ENCODE peak calls at places on chromosomes 12 and 14, in ten cellular contexts. One of them, this sample, is unnamed.

GRCh38 chr12:132662901-132663755 is 24.0 kb downstream of the POLE start:
- DNase-seq in HFF-Myc: no peak
- DNase-seq in left ventricle myocardium inferior: no peak
- DNase-seq in astrocyte of the spinal cord: no peak
- DNase-seq in neural progenitor cell: no peak
- DNase-seq in Peyer's patch: peak
- DNase-seq in lower leg skin: no peak
- DNase-seq in D721Med: no peak
- DNase-seq in HCT116: no peak
- DNase-seq in dorsolateral prefrontal cortex: no peak
- DNase-seq in this sample: no peak

GRCh38 chr14:105472496-105472991 is 2.1 kb upstream of the CRIP2 start:
- DNase-seq in D721Med: no peak
- DNase-seq in Peyer's patch: no peak
- DNase-seq in neural progenitor cell: no peak
- DNase-seq in astrocyte of the spinal cord: no peak
- DNase-seq in dorsolateral prefrontal cortex: no peak
- DNase-seq in left ventricle myocardium inferior: peak
- DNase-seq in HFF-Myc: no peak
- DNase-seq in HCT116: no peak
- DNase-seq in lower leg skin: no peak
- DNase-seq in this sample: no peak

GRCh38 chr12:116559330-116560080 is at the start of gene MAP1LC3B2:
- DNase-seq in HCT116: peak
- DNase-seq in dorsolateral prefrontal cortex: peak
- DNase-seq in lower leg skin: peak
- DNase-seq in astrocyte of the spinal cord: peak
- DNase-seq in D721Med: no peak
- DNase-seq in Peyer's patch: peak
- DNase-seq in neural progenitor cell: peak
- DNase-seq in HFF-Myc: no peak
- DNase-seq in left ventricle myocardium inferior: peak
- DNase-seq in this sample: peak

GRCh38 chr12:99147150-99147549 is 500.4 kb upstream of the GARIN6 start:
- DNase-seq in astrocyte of the spinal cord: no peak
- DNase-seq in neural progenitor cell: no peak
- DNase-seq in left ventricle myocardium inferior: no peak
- DNase-seq in Peyer's patch: no peak
- DNase-seq in D721Med: no peak
- DNase-seq in HCT116: no peak
- DNase-seq in dorsolateral prefrontal cortex: no peak
- DNase-seq in lower leg skin: no peak
- DNase-seq in HFF-Myc: no peak
- DNase-seq in this sample: no peak

GRCh38 chr12:116427200-116427932 is 131.8 kb upstream of the MAP1LC3B2 start:
- DNase-seq in HFF-Myc: no peak
- DNase-seq in neural progenitor cell: peak
- DNase-seq in D721Med: no peak
- DNase-seq in astrocyte of the spinal cord: peak
- DNase-seq in dorsolateral prefrontal cortex: no peak
- DNase-seq in lower leg skin: no peak
- DNase-seq in HCT116: peak
- DNase-seq in left ventricle myocardium inferior: no peak
- DNase-seq in Peyer's patch: no peak
- DNase-seq in this sample: no peak

GRCh38 chr12:41850046-41850445 is 294.6 kb downstream of the GXYLT1 start:
- DNase-seq in left ventricle myocardium inferior: no peak
- DNase-seq in dorsolateral prefrontal cortex: no peak
- DNase-seq in HCT116: no peak
- DNase-seq in D721Med: no peak
- DNase-seq in HFF-Myc: no peak
- DNase-seq in astrocyte of the spinal cord: no peak
- DNase-seq in Peyer's patch: no peak
- DNase-seq in neural progenitor cell: no peak
- DNase-seq in lower leg skin: no peak
- DNase-seq in this sample: no peak

GRCh38 chr14:60095781-60096450 is 4.2 kb downstream of the PCNX4 start:
- DNase-seq in D721Med: no peak
- DNase-seq in left ventricle myocardium inferior: no peak
- DNase-seq in HFF-Myc: no peak
- DNase-seq in Peyer's patch: no peak
- DNase-seq in HCT116: no peak
- DNase-seq in lower leg skin: no peak
- DNase-seq in astrocyte of the spinal cord: peak
- DNase-seq in dorsolateral prefrontal cortex: no peak
- DNase-seq in neural progenitor cell: no peak
- DNase-seq in this sample: no peak

GRCh38 chr14:90642239-90642717 is 174.0 kb downstream of the TTC7B start:
- DNase-seq in lower leg skin: no peak
- DNase-seq in D721Med: no peak
- DNase-seq in neural progenitor cell: peak
- DNase-seq in astrocyte of the spinal cord: peak
- DNase-seq in left ventricle myocardium inferior: no peak
- DNase-seq in Peyer's patch: no peak
- DNase-seq in dorsolateral prefrontal cortex: no peak
- DNase-seq in HCT116: no peak
- DNase-seq in HFF-Myc: no peak
- DNase-seq in this sample: no peak

GRCh38 chr12:114860969-114861368 is 177.0 kb upstream of the TBX3 start:
- DNase-seq in Peyer's patch: no peak
- DNase-seq in HCT116: no peak
- DNase-seq in left ventricle myocardium inferior: no peak
- DNase-seq in HFF-Myc: no peak
- DNase-seq in astrocyte of the spinal cord: no peak
- DNase-seq in dorsolateral prefrontal cortex: no peak
- DNase-seq in D721Med: no peak
- DNase-seq in neural progenitor cell: no peak
- DNase-seq in lower leg skin: no peak
- DNase-seq in this sample: no peak

GRCh38 chr12:114855678-114856077 is 171.7 kb upstream of the TBX3 start:
- DNase-seq in Peyer's patch: no peak
- DNase-seq in left ventricle myocardium inferior: no peak
- DNase-seq in HFF-Myc: no peak
- DNase-seq in neural progenitor cell: no peak
- DNase-seq in astrocyte of the spinal cord: no peak
- DNase-seq in HCT116: no peak
- DNase-seq in D721Med: no peak
- DNase-seq in lower leg skin: no peak
- DNase-seq in dorsolateral prefrontal cortex: no peak
- DNase-seq in this sample: no peak

GRCh38 chr12:114863911-114864310 is 179.9 kb upstream of the TBX3 start:
- DNase-seq in D721Med: no peak
- DNase-seq in lower leg skin: no peak
- DNase-seq in HFF-Myc: no peak
- DNase-seq in Peyer's patch: no peak
- DNase-seq in astrocyte of the spinal cord: no peak
- DNase-seq in HCT116: no peak
- DNase-seq in left ventricle myocardium inferior: no peak
- DNase-seq in dorsolateral prefrontal cortex: no peak
- DNase-seq in neural progenitor cell: no peak
- DNase-seq in this sample: no peak

GRCh38 chr12:114853003-114853529 is 169.1 kb upstream of the TBX3 start:
- DNase-seq in HFF-Myc: peak
- DNase-seq in Peyer's patch: no peak
- DNase-seq in dorsolateral prefrontal cortex: no peak
- DNase-seq in astrocyte of the spinal cord: no peak
- DNase-seq in D721Med: no peak
- DNase-seq in left ventricle myocardium inferior: no peak
- DNase-seq in lower leg skin: no peak
- DNase-seq in neural progenitor cell: no peak
- DNase-seq in HCT116: no peak
- DNase-seq in this sample: no peak

GRCh38 chr12:114858388-114859146 is 174.6 kb upstream of the TBX3 start:
- DNase-seq in dorsolateral prefrontal cortex: no peak
- DNase-seq in astrocyte of the spinal cord: no peak
- DNase-seq in HCT116: peak
- DNase-seq in D721Med: no peak
- DNase-seq in Peyer's patch: peak
- DNase-seq in HFF-Myc: no peak
- DNase-seq in neural progenitor cell: no peak
- DNase-seq in lower leg skin: no peak
- DNase-seq in left ventricle myocardium inferior: no peak
- DNase-seq in this sample: peak
- TF ChIP-seq CTCF in dorsolateral prefrontal cortex: no peak
- TF ChIP-seq CTCF in astrocyte of the spinal cord: peak
- TF ChIP-seq CTCF in HCT116: peak
- TF ChIP-seq CTCF in D721Med: no peak
- TF ChIP-seq CTCF in Peyer's patch: peak
- TF ChIP-seq CTCF in HFF-Myc: peak
- TF ChIP-seq CTCF in neural progenitor cell: peak
- TF ChIP-seq CTCF in lower leg skin: no peak
- TF ChIP-seq CTCF in left ventricle myocardium inferior: no peak
- TF ChIP-seq CTCF in this sample: no peak

GRCh38 chr14:75711134-75711795 is 50.2 kb downstream of the TTLL5 start:
- DNase-seq in Peyer's patch: no peak
- DNase-seq in neural progenitor cell: peak
- DNase-seq in left ventricle myocardium inferior: no peak
- DNase-seq in D721Med: no peak
- DNase-seq in lower leg skin: no peak
- DNase-seq in astrocyte of the spinal cord: peak
- DNase-seq in HFF-Myc: no peak
- DNase-seq in dorsolateral prefrontal cortex: peak
- DNase-seq in HCT116: peak
- DNase-seq in this sample: peak
- TF ChIP-seq CTCF in Peyer's patch: peak
- TF ChIP-seq CTCF in neural progenitor cell: peak
- TF ChIP-seq CTCF in left ventricle myocardium inferior: peak
- TF ChIP-seq CTCF in D721Med: peak
- TF ChIP-seq CTCF in lower leg skin: no peak
- TF ChIP-seq CTCF in astrocyte of the spinal cord: peak
- TF ChIP-seq CTCF in HFF-Myc: peak
- TF ChIP-seq CTCF in dorsolateral prefrontal cortex: peak
- TF ChIP-seq CTCF in HCT116: peak
- TF ChIP-seq CTCF in this sample: peak

GRCh38 chr12:9931245-9931644 is 925 bp downstream of the CLEC2A start:
- DNase-seq in Peyer's patch: no peak
- DNase-seq in HCT116: no peak
- DNase-seq in D721Med: no peak
- DNase-seq in lower leg skin: no peak
- DNase-seq in HFF-Myc: no peak
- DNase-seq in astrocyte of the spinal cord: no peak
- DNase-seq in left ventricle myocardium inferior: no peak
- DNase-seq in dorsolateral prefrontal cortex: no peak
- DNase-seq in neural progenitor cell: no peak
- DNase-seq in this sample: no peak

GRCh38 chr12:9933966-9934365 is 1.8 kb upstream of the CLEC2A start:
- DNase-seq in D721Med: no peak
- DNase-seq in astrocyte of the spinal cord: no peak
- DNase-seq in lower leg skin: no peak
- DNase-seq in Peyer's patch: no peak
- DNase-seq in HCT116: no peak
- DNase-seq in dorsolateral prefrontal cortex: no peak
- DNase-seq in neural progenitor cell: no peak
- DNase-seq in left ventricle myocardium inferior: no peak
- DNase-seq in HFF-Myc: peak
- DNase-seq in this sample: no peak

GRCh38 chr12:9932270-9932669 is at the start of gene CLEC2A:
- DNase-seq in HFF-Myc: no peak
- DNase-seq in dorsolateral prefrontal cortex: no peak
- DNase-seq in left ventricle myocardium inferior: no peak
- DNase-seq in astrocyte of the spinal cord: no peak
- DNase-seq in HCT116: no peak
- DNase-seq in Peyer's patch: no peak
- DNase-seq in neural progenitor cell: no peak
- DNase-seq in lower leg skin: no peak
- DNase-seq in D721Med: no peak
- DNase-seq in this sample: no peak

GRCh38 chr12:9936597-9936996 is 4.4 kb upstream of the CLEC2A start:
- DNase-seq in neural progenitor cell: no peak
- DNase-seq in Peyer's patch: no peak
- DNase-seq in lower leg skin: no peak
- DNase-seq in D721Med: no peak
- DNase-seq in dorsolateral prefrontal cortex: no peak
- DNase-seq in left ventricle myocardium inferior: no peak
- DNase-seq in HCT116: no peak
- DNase-seq in HFF-Myc: no peak
- DNase-seq in astrocyte of the spinal cord: no peak
- DNase-seq in this sample: no peak

DNA sequence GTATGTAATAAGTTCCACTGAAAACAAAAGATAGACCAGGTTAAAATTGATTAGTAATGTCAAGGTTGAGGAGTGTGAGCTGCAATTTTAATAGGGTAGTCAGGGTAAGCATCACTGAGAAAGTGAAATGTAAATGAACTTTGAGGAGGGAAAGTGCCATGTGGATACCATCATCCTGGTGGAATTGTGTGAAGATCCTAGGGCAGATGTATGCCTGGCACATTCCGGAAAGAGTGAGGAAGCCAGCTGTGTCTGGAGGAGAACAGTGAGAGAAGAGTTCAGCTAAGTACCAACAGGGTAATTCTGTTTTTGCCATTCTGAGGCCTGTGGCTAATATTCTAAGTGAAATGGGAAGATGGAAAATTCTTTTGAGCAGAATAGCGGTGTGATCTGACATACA is 2.9 kb upstream of the CLEC2A start:
- DNase-seq in neural progenitor cell: no peak
- DNase-seq in HFF-Myc: no peak
- DNase-seq in left ventricle myocardium inferior: no peak
- DNase-seq in HCT116: no peak
- DNase-seq in D721Med: no peak
- DNase-seq in astrocyte of the spinal cord: no peak
- DNase-seq in lower leg skin: no peak
- DNase-seq in Peyer's patch: no peak
- DNase-seq in dorsolateral prefrontal cortex: no peak
- DNase-seq in this sample: no peak
- TF ChIP-seq CTCF in neural progenitor cell: no peak
- TF ChIP-seq CTCF in HFF-Myc: no peak
- TF ChIP-seq CTCF in left ventricle myocardium inferior: no peak
- TF ChIP-seq CTCF in HCT116: no peak
- TF ChIP-seq CTCF in D721Med: no peak
- TF ChIP-seq CTCF in astrocyte of the spinal cord: no peak
- TF ChIP-seq CTCF in lower leg skin: no peak
- TF ChIP-seq CTCF in Peyer's patch: no peak
- TF ChIP-seq CTCF in dorsolateral prefrontal cortex: no peak
- TF ChIP-seq CTCF in this sample: no peak

GRCh38 chr12:127926004-127926403 is 341.0 kb upstream of the TMEM132C start:
- DNase-seq in dorsolateral prefrontal cortex: peak
- DNase-seq in HFF-Myc: no peak
- DNase-seq in lower leg skin: no peak
- DNase-seq in astrocyte of the spinal cord: peak
- DNase-seq in left ventricle myocardium inferior: no peak
- DNase-seq in neural progenitor cell: peak
- DNase-seq in HCT116: no peak
- DNase-seq in Peyer's patch: no peak
- DNase-seq in D721Med: no peak
- DNase-seq in this sample: no peak

GRCh38 chr12:127929172-127929571 is 337.8 kb upstream of the TMEM132C start:
- DNase-seq in lower leg skin: no peak
- DNase-seq in Peyer's patch: no peak
- DNase-seq in astrocyte of the spinal cord: no peak
- DNase-seq in dorsolateral prefrontal cortex: no peak
- DNase-seq in D721Med: no peak
- DNase-seq in neural progenitor cell: no peak
- DNase-seq in HFF-Myc: no peak
- DNase-seq in HCT116: no peak
- DNase-seq in left ventricle myocardium inferior: no peak
- DNase-seq in this sample: no peak

GRCh38 chr12:127930122-127930521 is 336.8 kb upstream of the TMEM132C start:
- DNase-seq in HCT116: no peak
- DNase-seq in lower leg skin: no peak
- DNase-seq in astrocyte of the spinal cord: no peak
- DNase-seq in D721Med: no peak
- DNase-seq in left ventricle myocardium inferior: no peak
- DNase-seq in neural progenitor cell: no peak
- DNase-seq in Peyer's patch: no peak
- DNase-seq in HFF-Myc: no peak
- DNase-seq in dorsolateral prefrontal cortex: no peak
- DNase-seq in this sample: no peak

GRCh38 chr12:127928178-127928577 is 338.8 kb upstream of the TMEM132C start:
- DNase-seq in HFF-Myc: no peak
- DNase-seq in astrocyte of the spinal cord: no peak
- DNase-seq in lower leg skin: no peak
- DNase-seq in dorsolateral prefrontal cortex: no peak
- DNase-seq in left ventricle myocardium inferior: no peak
- DNase-seq in D721Med: no peak
- DNase-seq in Peyer's patch: no peak
- DNase-seq in HCT116: no peak
- DNase-seq in neural progenitor cell: no peak
- DNase-seq in this sample: no peak

DNA sequence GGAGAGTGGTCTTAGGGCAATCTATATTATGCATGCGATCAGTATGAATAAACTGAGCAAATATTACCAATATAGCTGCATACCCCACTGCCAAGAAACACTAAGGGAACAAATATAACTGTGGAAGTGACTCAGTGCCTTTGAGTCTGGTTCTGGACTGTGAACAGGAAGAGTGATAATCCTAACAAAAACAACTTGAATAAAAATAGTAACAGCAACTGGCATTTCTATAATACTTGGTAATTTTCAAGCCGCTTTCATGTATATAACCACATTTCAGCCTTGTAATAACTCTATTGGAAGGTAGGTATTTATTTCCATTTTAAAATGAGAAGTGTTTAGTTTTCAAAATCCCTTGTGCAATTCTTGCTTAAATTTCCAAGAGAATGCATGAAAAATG is 338.4 kb upstream of the TMEM132C start:
- DNase-seq in neural progenitor cell: no peak
- DNase-seq in HCT116: no peak
- DNase-seq in left ventricle myocardium inferior: no peak
- DNase-seq in dorsolateral prefrontal cortex: no peak
- DNase-seq in HFF-Myc: no peak
- DNase-seq in astrocyte of the spinal cord: peak
- DNase-seq in Peyer's patch: no peak
- DNase-seq in D721Med: no peak
- DNase-seq in lower leg skin: no peak
- DNase-seq in this sample: no peak
- TF ChIP-seq CTCF in neural progenitor cell: no peak
- TF ChIP-seq CTCF in HCT116: no peak
- TF ChIP-seq CTCF in left ventricle myocardium inferior: no peak
- TF ChIP-seq CTCF in dorsolateral prefrontal cortex: no peak
- TF ChIP-seq CTCF in HFF-Myc: no peak
- TF ChIP-seq CTCF in astrocyte of the spinal cord: no peak
- TF ChIP-seq CTCF in Peyer's patch: no peak
- TF ChIP-seq CTCF in D721Med: no peak
- TF ChIP-seq CTCF in lower leg skin: no peak
- TF ChIP-seq CTCF in this sample: no peak

This sample was measured in MCF 10A.